ENCODE peak calls at places on chromosomes 1 and 21, in ten cellular contexts. W is WTC11, K is AG04450, Q is endothelial cell of umbilical vein, R is GM12864, P is choroid plexus epithelial cell, L is AG10803, F is mesothelial cell of epicardium, I is esophagus muscularis mucosa, A is upper lobe of right lung. O is an unnamed sample.

GRCh38 chr1:16445052-16445451 is 4.5 kb downstream of the NECAP2 start:
- DNase-seq in K (no peak), R (no peak), P (no peak), Q (no peak), F (no peak), A (no peak), L (no peak), I (no peak), W (no peak), O (no peak)

GRCh38 chr1:115949156-115949555 is 27.2 kb upstream of the SLC22A15 start:
- DNase-seq in K (no peak), F (no peak), A (no peak), I (no peak), Q (no peak), L (no peak), P (no peak), R (no peak), W (no peak), O (no peak)

GRCh38 chr1:213122514-213122929 is 71.5 kb downstream of the RPS6KC1 start:
- DNase-seq in K (peak; percentile 24), W (no peak), R (peak; percentile 16), F (no peak), P (peak; percentile 85), A (no peak), Q (peak; percentile 66), L (peak; percentile 53), I (no peak), O (no peak)

GRCh38 chr21:44509539-44509938 is 30.5 kb downstream of the KRTAP10-1 start:
- DNase-seq in A (peak; percentile 92), P (no peak), Q (no peak), W (no peak), L (peak; percentile 7), I (no peak), K (no peak), F (no peak), R (no peak), O (no peak)

GRCh38 chr1:233453433-233454200 is 126.1 kb downstream of the MAP3K21 start:
- DNase-seq in A (no peak), L (no peak), R (no peak), F (no peak), K (no peak), I (peak; percentile 77), Q (no peak), P (no peak), W (no peak), O (no peak)

GRCh38 chr1:39625009-39625408 is 14.4 kb downstream of the HEYL start:
- DNase-seq in A (no peak), W (no peak), K (no peak), F (no peak), L (no peak), P (no peak), I (no peak), R (no peak), Q (no peak), O (no peak)

GRCh38 chr1:212106286-212106792 is 70.8 kb downstream of the DTL start:
- DNase-seq in L (no peak), F (no peak), K (no peak), A (no peak), R (no peak), I (no peak), P (peak; percentile 41), Q (no peak), W (no peak), O (no peak)

GRCh38 chr1:95118019-95118499 is 904 bp downstream of the TLCD4 start:
- DNase-seq in L (no peak), A (peak; percentile 83), K (no peak), Q (no peak), P (no peak), W (no peak), F (no peak), I (no peak), R (no peak), O (no peak)

GRCh38 chr1:103546496-103546895 is 21.0 kb downstream of the RNPC3 start:
- DNase-seq in F (no peak), L (no peak), Q (no peak), W (no peak), A (no peak), K (no peak), R (no peak), I (no peak), P (peak; percentile 54), O (no peak)

GRCh38 chr1:241703001-241703400 is 50.9 kb downstream of the WDR64 start:
- DNase-seq in Q (no peak), W (no peak), P (no peak), L (peak; percentile 4), K (no peak), F (no peak), A (no peak), I (no peak), R (no peak), O (no peak)

GRCh38 chr1:234612352-234613127 is 2.6 kb upstream of the IRF2BP2 start:
- DNase-seq in K (peak; percentile 98), Q (peak; percentile 97), A (peak; percentile 91), I (peak; percentile 98), R (peak; percentile 83), L (peak; percentile 100), W (peak; percentile 40), F (peak; percentile 81), P (peak; percentile 99), O (peak; percentile 86)

GRCh38 chr1:95888877-95889799 is 655.1 kb downstream of the RWDD3 start:
- DNase-seq in A (no peak), L (no peak), K (no peak), R (no peak), F (no peak), W (no peak), Q (peak; percentile 20), P (peak; percentile 0), I (no peak), O (no peak)

GRCh38 chr1:156499703-156500577 is 635 bp downstream of the MEF2D start:
- DNase-seq in W (peak; percentile 49), R (no peak), A (peak; percentile 80), Q (peak; percentile 48), L (no peak), I (no peak), K (no peak), F (no peak), P (no peak), O (no peak)

GRCh38 chr1:17865912-17866311 is 110.8 kb downstream of the ACTL8 start:
- DNase-seq in L (no peak), K (no peak), A (no peak), F (no peak), P (no peak), R (no peak), W (no peak), Q (no peak), I (no peak), O (no peak)

GRCh38 chr1:77313491-77313890 is 31.7 kb downstream of the AK5 start:
- DNase-seq in W (peak; percentile 62), K (no peak), A (no peak), R (no peak), P (peak; percentile 62), L (no peak), I (no peak), Q (peak; percentile 24), F (no peak), O (no peak)
- TF ChIP-seq CTCF in W (no peak), K (peak; percentile 45), A (no peak), R (peak; percentile 52), P (peak; percentile 75), L (peak; percentile 24), I (no peak), Q (peak; percentile 18), F (no peak), O (peak; percentile 56)

DNA sequence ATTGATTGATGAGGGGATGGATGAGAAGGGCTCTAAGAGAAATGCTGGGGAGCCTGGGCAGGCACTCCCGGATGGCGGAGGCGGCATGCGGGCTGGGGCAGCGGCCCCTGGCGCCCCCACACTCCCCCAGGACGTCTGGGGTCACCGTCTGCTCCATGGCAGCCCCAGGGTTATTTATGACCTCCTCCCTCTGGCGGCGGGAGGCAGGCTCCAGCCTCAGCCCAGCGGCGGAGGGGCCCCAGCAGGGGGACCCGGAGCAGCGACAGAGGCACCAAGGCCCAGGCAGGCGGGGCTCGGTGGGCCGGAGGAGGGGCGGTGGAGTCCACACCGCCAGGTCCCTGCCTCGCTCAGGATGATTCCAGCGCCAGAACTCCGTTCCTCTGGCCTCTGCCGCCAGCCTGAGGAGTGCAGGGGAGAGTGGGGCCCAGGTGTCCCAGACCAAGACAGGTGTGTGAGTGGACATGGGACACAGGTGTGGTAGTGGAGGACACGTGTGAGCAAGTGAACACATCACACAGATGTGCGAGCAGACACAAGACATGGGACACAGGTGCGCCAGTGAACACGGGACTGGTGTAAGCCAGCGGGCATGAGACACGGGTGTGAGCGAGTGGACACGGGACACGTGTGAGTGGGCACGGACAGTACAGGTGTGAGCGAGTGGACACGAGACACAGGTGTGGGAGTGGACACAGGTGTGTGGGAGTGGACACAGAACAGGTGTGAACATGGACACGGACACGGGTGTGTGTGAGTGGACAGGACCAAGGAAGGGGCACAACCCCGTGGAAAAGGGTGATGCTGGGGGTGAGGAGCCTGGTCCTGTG is 2.5 kb upstream of the SAMD11 start:
- DNase-seq in L (peak; percentile 69), A (peak; percentile 80), F (no peak), W (peak; percentile 75), I (no peak), K (peak; percentile 36), P (peak; percentile 76), Q (peak; percentile 56), R (peak; percentile 12), O (no peak)
- TF ChIP-seq CTCF in L (peak; percentile 42), A (peak; percentile 52), F (no peak), W (no peak), I (peak; percentile 61), K (peak; percentile 58), P (peak; percentile 58), Q (peak; percentile 20), R (peak; percentile 7), O (peak; percentile 68)

DNA sequence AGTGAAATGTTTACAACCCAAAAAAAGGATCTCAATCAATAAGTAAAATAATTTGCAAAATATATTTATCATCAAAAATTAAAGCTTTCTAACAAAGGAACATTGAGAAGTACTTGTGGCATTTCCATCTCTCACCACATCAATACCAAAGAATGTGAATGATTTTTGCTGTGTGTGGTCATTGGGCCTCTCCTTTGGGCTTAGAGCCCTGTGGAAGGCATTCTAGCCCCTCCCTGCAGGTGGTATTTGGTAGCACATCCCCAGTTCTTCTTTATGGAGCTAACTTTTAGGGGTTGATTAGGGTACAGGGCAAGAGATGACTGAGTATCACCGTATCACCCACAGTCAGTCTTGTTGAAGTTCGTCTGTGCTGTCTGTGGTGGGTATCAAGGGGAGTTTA is 294.1 kb upstream of the SGIP1 start:
- DNase-seq in P (peak; percentile 38), R (no peak), L (peak; percentile 54), A (no peak), K (no peak), W (peak; percentile 17), I (no peak), F (no peak), Q (no peak), O (no peak)
- TF ChIP-seq CTCF in P (peak; percentile 13), R (peak; percentile 45), L (peak; percentile 30), A (no peak), K (peak; percentile 20), W (no peak), I (no peak), F (no peak), Q (no peak), O (peak; percentile 34)

DNA sequence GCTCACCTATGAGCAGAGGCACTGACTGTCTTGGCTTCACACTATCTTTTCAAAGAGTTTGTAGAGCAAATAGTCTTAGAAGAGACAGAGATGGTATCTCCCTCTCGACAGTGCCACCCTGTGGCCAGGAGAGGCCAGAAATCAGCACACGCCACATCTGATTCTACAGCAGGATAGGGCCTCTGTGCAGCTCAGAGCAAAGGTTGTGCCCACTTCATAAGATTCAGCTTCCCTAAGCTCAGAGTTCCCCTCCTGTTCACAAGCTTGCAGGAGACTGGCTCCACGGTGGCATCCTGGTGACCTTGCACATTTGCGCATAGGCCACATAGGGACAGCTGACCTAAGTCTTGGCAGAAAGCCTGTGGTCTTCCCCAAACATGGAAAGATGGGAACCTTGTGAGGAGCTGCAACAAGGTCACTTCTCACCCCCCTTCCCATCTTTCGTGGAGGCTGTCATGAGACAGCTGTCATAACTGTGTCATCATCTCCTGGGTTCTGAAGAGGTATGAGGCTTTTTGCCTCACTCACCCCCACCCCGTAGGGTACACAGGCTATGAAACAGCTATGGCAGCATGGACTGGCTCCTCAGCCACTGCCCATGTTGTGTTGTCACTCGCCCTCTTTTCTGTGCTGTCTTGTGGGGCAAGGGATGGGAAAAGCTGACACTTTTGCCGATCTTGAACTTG is 3.0 kb downstream of the ITLN2 start:
- DNase-seq in R (peak; percentile 34), I (no peak), K (no peak), L (peak; percentile 34), Q (peak; percentile 68), W (peak; percentile 71), F (no peak), A (peak; percentile 78), P (peak; percentile 79), O (no peak)
- TF ChIP-seq CTCF in R (peak; percentile 90), I (peak; percentile 23), K (peak; percentile 71), L (peak; percentile 69), Q (peak; percentile 77), W (peak; percentile 58), F (peak; percentile 55), A (peak; percentile 72), P (peak; percentile 88), O (peak; percentile 80)